ENCODE peak calls at places on chromosomes 16 and 17, in seven cellular contexts. W is mammary epithelial cell; B is CD8-positive, alpha-beta T cell; F is lower lobe of right lung; C is gastrocnemius medialis; O is fibroblast of lung; P is AG04450. S is an unnamed sample.

GRCh38 chr17:74211929-74212261 is 1.5 kb upstream of the TTYH2 start:
- DNase-seq in W (peak; percentile 5), C (no peak), P (no peak), F (no peak), B (no peak), O (peak; percentile 17), S (no peak)

GRCh38 chr16:87086575-87086974 is 230.6 kb downstream of the C16orf95 start:
- DNase-seq in O (peak; percentile 42), C (no peak), W (no peak), F (no peak), P (no peak), B (no peak), S (no peak)

GRCh38 chr17:83085103-83085502 is 5.7 kb downstream of the METRNL start:
- DNase-seq in W (no peak), C (no peak), F (no peak), O (no peak), B (no peak), P (no peak), S (no peak)

GRCh38 chr17:51914613-51915012 is 243.9 kb downstream of the CA10 start:
- DNase-seq in B (no peak), C (no peak), P (no peak), W (no peak), O (no peak), F (no peak), S (no peak)

GRCh38 chr17:77382966-77383612 is 242.3 kb downstream of the SEC14L1 start:
- DNase-seq in B (no peak), F (no peak), P (peak; percentile 80), O (peak; percentile 96), C (no peak), W (peak; percentile 54), S (peak; percentile 47)

GRCh38 chr17:2598166-2598565 is 4.7 kb downstream of the PAFAH1B1 start:
- DNase-seq in P (no peak), W (peak; percentile 33), F (no peak), O (peak; percentile 72), C (no peak), B (no peak), S (no peak)

GRCh38 chr16:87582221-87582965 is 19.9 kb upstream of the JPH3 start:
- DNase-seq in W (no peak), O (peak; percentile 90), P (no peak), F (no peak), C (peak; percentile 10), B (no peak), S (no peak)

GRCh38 chr17:77315551-77316190 is 174.9 kb downstream of the SEC14L1 start:
- DNase-seq in O (no peak), W (no peak), F (peak; percentile 70), B (no peak), P (no peak), C (no peak), S (no peak)

GRCh38 chr16:57364143-57364542 is 5.6 kb downstream of the CCL22 start:
- DNase-seq in C (no peak), P (no peak), F (no peak), O (no peak), W (no peak), B (no peak), S (no peak)

GRCh38 chr16:2969545-2970521 is 685 bp downstream of the PAQR4 start:
- DNase-seq in F (peak; percentile 82), O (peak; percentile 19), C (no peak), W (peak; percentile 73), B (no peak), P (peak; percentile 7), S (no peak)

GRCh38 chr16:13471478-13471877 is 448.5 kb upstream of the ERCC4 start:
- DNase-seq in P (no peak), B (no peak), C (no peak), W (no peak), O (no peak), F (no peak), S (no peak)

GRCh38 chr17:246851-247421 is 65.5 kb upstream of the DOC2B start:
- DNase-seq in W (no peak), F (peak; percentile 39), P (no peak), O (no peak), C (no peak), B (no peak), S (no peak)

GRCh38 chr16:54303613-54304012 is 17.0 kb upstream of the IRX3 start:
- DNase-seq in W (no peak), C (no peak), F (no peak), B (no peak), O (no peak), P (no peak), S (no peak)

GRCh38 chr16:79400462-79401149 is 199.9 kb downstream of the MAF start:
- DNase-seq in B (no peak), F (no peak), P (no peak), W (no peak), C (no peak), O (no peak), S (no peak)

DNA sequence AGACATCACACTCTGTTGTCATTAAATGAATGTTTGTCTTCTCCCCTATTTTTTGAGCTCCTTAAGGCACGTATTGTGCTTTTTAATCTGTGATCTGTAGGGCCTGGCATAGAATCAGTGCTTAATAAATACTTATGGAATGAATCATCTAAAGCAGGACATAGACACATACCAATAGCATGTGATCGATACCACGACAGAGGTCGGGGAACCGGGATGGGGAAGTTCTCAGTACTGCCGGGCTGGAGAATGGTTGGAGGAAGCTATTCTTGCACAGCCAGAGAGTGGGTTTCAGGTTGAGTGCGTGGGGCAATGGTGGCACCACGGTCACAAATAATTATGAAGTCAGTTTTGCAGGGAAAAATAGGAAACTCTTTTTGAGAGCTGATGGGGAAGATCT is 26.8 kb downstream of the NLRP1 start:
- DNase-seq in F (no peak), B (no peak), P (peak; percentile 7), O (peak; percentile 51), C (no peak), W (peak; percentile 69), S (no peak)
- H3K27ac ChIP-seq in F (no peak overlapping the region), B (no peak overlapping the region), P (peak overlapping the region; percentile 52), O (peak overlapping the region; percentile 30), C (no peak overlapping the region), W (peak overlapping the region; percentile 46), S (no peak overlapping the region)

GRCh38 chr16:85136213-85136704 is 24.0 kb upstream of the CIBAR2 start:
- DNase-seq in P (no peak), C (no peak), B (no peak), W (no peak), O (peak; percentile 45), F (peak; percentile 73), S (no peak)
- H3K27ac ChIP-seq in P (no peak overlapping the region), C (peak overlapping the region; percentile 79), B (no peak overlapping the region), W (no peak overlapping the region), O (peak overlapping the region; percentile 1), F (peak overlapping the region; percentile 85), S (no peak overlapping the region)

DNA sequence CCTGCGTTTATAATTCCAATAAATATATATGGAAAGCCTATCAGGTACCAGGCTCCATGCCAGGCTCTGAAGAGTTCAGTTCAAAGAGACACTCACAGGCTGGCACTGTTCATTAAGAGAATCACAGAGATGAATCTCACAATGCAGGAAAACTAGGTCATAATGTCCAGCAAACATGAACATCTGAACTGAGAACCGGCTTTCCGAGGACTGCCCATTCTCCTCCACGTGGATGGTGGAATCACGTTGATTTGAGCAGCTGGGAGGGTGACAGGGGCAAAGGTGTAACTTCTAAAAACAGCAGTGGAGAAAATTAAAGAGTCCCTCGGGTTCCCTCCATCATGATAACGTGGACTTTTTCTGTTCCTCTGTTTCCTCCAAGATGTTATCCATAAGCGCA is 10.2 kb downstream of the GP2 start:
- DNase-seq in O (no peak), P (no peak), F (no peak), W (no peak), B (no peak), C (no peak), S (no peak)
- H3K27ac ChIP-seq in O (no peak overlapping the region), P (no peak overlapping the region), F (no peak overlapping the region), W (no peak overlapping the region), B (no peak overlapping the region), C (no peak overlapping the region), S (no peak overlapping the region)

GRCh38 chr17:15511142-15511541 is 43.7 kb upstream of the CDRT4 start:
- DNase-seq in C (no peak), B (no peak), O (no peak), P (no peak), F (no peak), W (no peak), S (no peak)
- H3K27ac ChIP-seq in C (no peak overlapping the region), B (no peak overlapping the region), O (no peak overlapping the region), P (no peak overlapping the region), F (no peak overlapping the region), W (no peak overlapping the region), S (no peak overlapping the region)

DNA sequence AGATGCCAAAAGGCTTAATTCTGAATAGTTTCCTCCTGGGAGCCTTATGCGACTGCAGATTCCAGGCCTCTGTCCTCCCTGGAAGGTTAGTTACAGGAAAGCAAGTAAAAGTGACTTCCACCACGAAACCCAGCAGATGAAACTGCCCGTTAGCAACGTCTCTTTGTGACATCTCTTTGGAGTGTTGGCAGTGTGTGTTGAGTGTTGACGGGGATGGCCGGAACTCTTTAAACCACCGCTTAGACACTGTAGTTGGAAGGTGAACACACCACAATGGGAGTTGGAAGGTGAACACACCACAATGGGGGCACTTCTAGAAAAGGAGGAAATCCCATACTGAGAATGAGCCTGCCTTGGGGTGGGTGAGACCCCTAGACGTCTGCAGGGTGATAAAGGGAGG is 858 bp downstream of the SKAP1 start:
- DNase-seq in F (no peak), O (no peak), B (peak; percentile 28), W (no peak), P (no peak), C (no peak), S (no peak)
- H3K27ac ChIP-seq in F (peak overlapping the region; percentile 56), O (no peak overlapping the region), B (peak overlapping the region; percentile 79), W (no peak overlapping the region), P (no peak overlapping the region), C (no peak overlapping the region), S (no peak overlapping the region)